ENCODE peak calls at places on chromosome 7, in eight cellular contexts. E is stimulated activated CD8-positive, alpha-beta memory T cell treated with anti-CD3 and anti-CD28 coated beads, Interleukin-2, amount 100 ng/mL, for 48 hours; Y is cardiac septum; N is MV-4-11; X is EL; O is epithelial cell of esophagus; T is thoracic aorta; P is HL-60. S is an unnamed sample.

GRCh38 chr7:2717293-2717904 is 29.4 kb downstream of the AMZ1 start:
- DNase-seq in O (no peak), Y (no peak), T (no peak), P (no peak), N (peak), X (no peak), E (no peak), S (peak)

GRCh38 chr7:28411876-28412662 is at the start of gene CREB5:
- DNase-seq in X (no peak), N (no peak), Y (no peak), E (no peak), O (peak), T (no peak), P (no peak), S (peak)

GRCh38 chr7:36408589-36408988 is 18.9 kb downstream of the ANLN start:
- DNase-seq in N (no peak), T (no peak), X (no peak), P (no peak), O (peak), Y (no peak), E (no peak), S (no peak)

GRCh38 chr7:19177269-19177668 is 32.0 kb upstream of the FERD3L start:
- DNase-seq in P (no peak), N (peak), O (peak), E (no peak), Y (no peak), X (peak), T (no peak), S (no peak)

GRCh38 chr7:55533050-55533728 is 39.1 kb downstream of the VOPP1 start:
- DNase-seq in N (peak), E (peak), O (peak), Y (no peak), X (peak), T (no peak), P (peak), S (peak)

GRCh38 chr7:153103219-153103618 is 343.7 kb downstream of the ACTR3B start:
- DNase-seq in E (no peak), P (no peak), X (no peak), N (no peak), Y (no peak), O (no peak), T (no peak), S (no peak)

GRCh38 chr7:24229481-24230226 is 54.3 kb upstream of the NPY start:
- DNase-seq in N (no peak), E (no peak), Y (no peak), T (no peak), O (no peak), P (no peak), X (no peak), S (no peak)

GRCh38 chr7:80054356-80054755 is 80.3 kb upstream of the GNAI1 start:
- DNase-seq in P (no peak), Y (no peak), E (no peak), O (peak), T (no peak), N (no peak), X (peak), S (no peak)

GRCh38 chr7:1140481-1141104 is 19.4 kb downstream of the ZFAND2A start:
- DNase-seq in X (no peak), E (no peak), O (no peak), P (no peak), N (no peak), T (no peak), Y (peak), S (peak)

GRCh38 chr7:1674161-1675035 is 4.3 kb downstream of the ELFN1 start:
- DNase-seq in P (no peak), Y (peak), N (no peak), X (no peak), O (no peak), T (no peak), E (no peak), S (no peak)

GRCh38 chr7:97016392-97017196 is 8.0 kb downstream of the DLX5 start:
- DNase-seq in E (no peak), T (no peak), Y (no peak), X (no peak), N (no peak), O (no peak), P (no peak), S (no peak)

GRCh38 chr7:9961161-9961922 is 1012.3 kb upstream of the PHF14 start:
- DNase-seq in E (no peak), P (no peak), Y (no peak), X (no peak), N (no peak), T (no peak), O (no peak), S (no peak)

GRCh38 chr7:132100483-132100882 is 475.8 kb downstream of the PLXNA4 start:
- DNase-seq in O (no peak), N (no peak), T (no peak), X (no peak), P (no peak), Y (no peak), E (no peak), S (no peak)

GRCh38 chr7:28804990-28805389 is 153.1 kb downstream of the TRIL start:
- DNase-seq in E (no peak), Y (no peak), X (peak), P (no peak), T (no peak), N (no peak), O (peak), S (peak)

GRCh38 chr7:105391429-105391828 is 2.7 kb upstream of the SRPK2 start:
- DNase-seq in X (no peak), N (no peak), E (no peak), T (no peak), P (no peak), O (no peak), Y (no peak), S (no peak)